ENCODE peak calls at places on chromosomes 4 and X, in nine cellular contexts. Q is DND-41; T is skeletal muscle cell; D is WERI-Rb-1; Z is transverse colon; F is LNCaP clone FGC; N is tibial nerve; W is CD8-positive, alpha-beta T cell; O is effector memory CD4-positive, alpha-beta T cell. P is an unnamed sample.

GRCh38 chrX:119880076-119880475 is 8.4 kb downstream of the NDUFA1 start:
- DNase-seq in Q (peak), T (no peak), D (no peak), Z (no peak), F (no peak), N (no peak), W (no peak), O (no peak), P (no peak)

GRCh38 chrX:24838624-24839023 is 144.9 kb downstream of the POLA1 start:
- DNase-seq in Q (peak), T (no peak), D (no peak), Z (no peak), F (no peak), N (no peak), W (no peak), O (no peak), P (no peak)

GRCh38 chr4:188879598-188879997 is 740.4 kb downstream of the TRIML1 start:
- DNase-seq in Q (no peak), T (no peak), D (no peak), Z (no peak), F (no peak), N (no peak), W (no peak), O (no peak), P (no peak)

GRCh38 chr4:123986268-123986798 is 589.7 kb downstream of the SPRY1 start:
- DNase-seq in Q (no peak), T (peak), D (no peak), Z (peak), F (no peak), N (peak), W (no peak), O (no peak), P (peak)

GRCh38 chr4:117156806-117157205 is 71.4 kb upstream of the TRAM1L1 start:
- DNase-seq in Q (no peak), T (no peak), D (no peak), Z (no peak), F (no peak), N (no peak), W (no peak), O (no peak), P (no peak)

GRCh38 chr4:4254666-4255065 is 6.6 kb upstream of the TMEM128 start:
- DNase-seq in Q (no peak), T (no peak), D (no peak), Z (no peak), F (no peak), N (no peak), W (no peak), O (no peak), P (no peak)

GRCh38 chrX:51395807-51396728 is 63.4 kb downstream of the NUDT10 start:
- DNase-seq in Q (no peak), T (no peak), D (no peak), Z (no peak), F (no peak), N (no peak), W (peak), O (peak), P (no peak)

GRCh38 chrX:134971926-134972325 is 18.9 kb upstream of the SMIM10 start:
- DNase-seq in Q (no peak), T (no peak), D (no peak), Z (no peak), F (no peak), N (no peak), W (no peak), O (no peak), P (no peak)

GRCh38 chrX:48781705-48782104 is 4.7 kb upstream of the GATA1 start:
- DNase-seq in Q (no peak), T (no peak), D (no peak), Z (no peak), F (no peak), N (no peak), W (no peak), O (no peak), P (no peak)

GRCh38 chr4:176357359-176358082 is 37.8 kb downstream of the SPCS3 start:
- DNase-seq in Q (no peak), T (peak), D (no peak), Z (no peak), F (no peak), N (no peak), W (no peak), O (no peak), P (no peak)

GRCh38 chr4:176360446-176360845 is 40.7 kb downstream of the SPCS3 start:
- DNase-seq in Q (no peak), T (no peak), D (no peak), Z (no peak), F (no peak), N (no peak), W (no peak), O (no peak), P (no peak)

GRCh38 chr4:176354884-176355283 is 35.1 kb downstream of the SPCS3 start:
- DNase-seq in Q (no peak), T (no peak), D (no peak), Z (no peak), F (no peak), N (no peak), W (no peak), O (no peak), P (no peak)

GRCh38 chr4:176359590-176359989 is 39.8 kb downstream of the SPCS3 start:
- DNase-seq in Q (no peak), T (peak), D (no peak), Z (no peak), F (no peak), N (no peak), W (no peak), O (no peak), P (no peak)

GRCh38 chr4:176358083-176358469 is 38.3 kb downstream of the SPCS3 start:
- DNase-seq in Q (no peak), T (no peak), D (no peak), Z (no peak), F (no peak), N (no peak), W (no peak), O (no peak), P (no peak)
- H3K4me3 ChIP-seq in Q (no peak), T (no peak), D (no peak), Z (no peak), F (no peak), N (no peak), W (no peak), O (no peak), P (no peak)

DNA sequence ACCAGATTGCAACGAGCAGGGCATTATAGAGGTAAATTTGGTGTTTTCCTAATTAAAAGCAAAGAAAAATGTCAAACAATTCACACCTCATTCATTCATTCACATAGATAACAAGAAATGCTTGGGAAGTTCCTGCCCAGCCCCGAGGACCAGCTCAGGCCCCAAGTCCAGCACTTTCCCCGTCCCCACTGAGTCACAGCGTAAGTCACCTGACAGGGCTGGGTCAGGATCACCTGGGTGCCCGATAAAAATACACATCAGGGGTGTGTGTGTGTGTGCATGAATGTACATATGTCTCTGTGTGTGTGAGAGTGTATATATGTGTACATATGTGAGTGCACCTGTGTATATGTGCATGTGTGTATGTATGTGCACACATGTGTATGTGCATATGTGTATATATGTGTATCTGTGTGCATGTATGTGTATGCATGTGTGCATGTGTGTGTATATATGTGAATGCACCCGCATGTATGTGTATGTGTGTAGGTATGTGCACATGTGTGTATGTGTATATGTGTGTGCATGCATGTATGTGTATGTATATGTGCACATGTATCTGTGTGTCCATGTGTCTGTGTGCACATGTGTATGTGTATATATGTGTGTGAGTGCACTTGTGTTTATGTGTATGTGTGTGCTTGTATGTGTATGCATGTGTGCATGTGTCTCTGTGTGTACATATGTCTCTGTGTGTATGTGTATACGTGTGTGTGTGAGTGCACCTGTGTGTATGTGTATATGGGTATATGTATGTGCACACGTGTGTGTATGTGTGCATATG is 18.6 kb upstream of the SH3TC1 start:
- DNase-seq in Q (no peak), T (no peak), D (no peak), Z (no peak), F (no peak), N (no peak), W (no peak), O (no peak), P (no peak)
- H3K4me3 ChIP-seq in Q (no peak), T (no peak), D (no peak), Z (no peak), F (no peak), N (no peak), W (no peak), O (no peak), P (no peak)

DNA sequence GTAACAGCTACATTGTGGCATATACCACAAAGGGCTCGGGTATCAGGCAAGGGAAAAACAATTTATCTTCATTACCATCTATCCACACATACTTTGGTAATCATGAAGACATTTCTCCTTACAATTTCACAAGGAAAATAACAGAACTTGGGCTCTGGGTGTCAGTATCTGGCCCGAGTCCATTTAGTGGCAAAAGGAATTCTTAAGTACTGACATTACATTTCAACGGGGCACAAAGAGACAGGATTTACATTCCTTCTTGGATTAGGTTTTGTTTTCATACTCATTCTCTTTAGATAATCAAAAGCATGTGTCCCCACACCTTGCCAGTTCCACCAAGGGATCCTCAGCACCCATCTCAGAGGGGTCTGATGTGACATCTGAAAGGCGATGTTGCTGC is 118.4 kb downstream of the PALLD start:
- DNase-seq in Q (no peak), T (peak), D (no peak), Z (no peak), F (no peak), N (no peak), W (no peak), O (no peak), P (no peak)
- H3K4me3 ChIP-seq in Q (no peak), T (no peak), D (no peak), Z (no peak), F (no peak), N (no peak), W (no peak), O (no peak), P (no peak)

DNA sequence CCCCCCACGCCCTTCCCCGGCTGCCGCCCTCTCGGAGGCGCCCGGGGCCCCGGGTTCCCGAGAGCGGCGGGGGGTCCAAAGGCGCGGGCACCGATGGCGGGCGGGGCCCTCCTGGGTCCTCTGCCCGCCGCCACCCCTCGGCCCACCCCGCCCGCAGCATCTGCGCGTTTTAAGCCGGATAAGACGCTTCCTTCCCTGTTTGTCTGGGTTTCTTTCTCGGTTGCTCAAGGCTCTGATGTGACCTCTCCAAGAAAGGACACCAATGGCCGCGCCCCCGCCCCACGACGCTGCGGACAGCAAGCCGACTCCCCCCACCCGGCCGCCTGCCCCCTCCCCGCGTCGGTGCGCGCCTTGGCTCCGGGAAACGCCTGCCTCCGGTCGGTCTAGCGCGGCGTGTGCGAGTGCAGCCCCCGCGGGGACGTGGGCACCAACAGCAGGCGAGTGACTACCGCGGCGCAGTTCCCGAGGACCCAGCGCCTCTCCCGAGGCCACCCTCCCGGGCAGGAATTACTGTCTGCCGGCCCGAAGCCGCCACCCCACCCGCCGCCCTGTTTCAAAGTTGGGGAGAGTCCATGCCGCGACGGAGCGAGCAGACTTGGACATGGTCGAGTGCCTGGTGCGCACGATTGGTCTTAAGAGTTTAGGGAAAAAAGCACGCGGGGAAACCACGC is 21.1 kb upstream of the HMX1 start:
- DNase-seq in Q (no peak), T (no peak), D (peak), Z (no peak), F (no peak), N (no peak), W (no peak), O (no peak), P (no peak)
- H3K4me3 ChIP-seq in Q (no peak), T (no peak), D (peak), Z (no peak), F (no peak), N (no peak), W (no peak), O (no peak), P (no peak)

DNA sequence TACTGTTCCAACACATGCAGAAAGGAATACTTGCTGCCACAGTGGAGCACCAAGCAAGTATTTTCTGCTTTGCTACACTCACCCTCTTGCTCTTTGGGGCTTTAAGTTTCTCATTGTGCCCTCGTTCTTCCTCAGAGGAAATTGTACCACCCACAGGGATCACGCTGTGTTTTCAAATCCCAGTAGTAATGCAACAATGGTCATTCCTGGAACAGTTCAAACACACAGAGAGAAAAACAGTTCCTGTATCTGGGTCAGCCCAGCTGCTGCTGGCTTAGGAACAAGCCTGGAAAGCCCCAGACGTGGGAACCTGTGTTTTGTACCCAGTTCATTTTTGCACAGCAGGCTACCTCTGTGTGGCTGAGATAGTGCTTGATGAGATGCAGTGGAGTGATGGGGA is 907.8 kb downstream of the STPG2 start:
- DNase-seq in Q (no peak), T (no peak), D (no peak), Z (no peak), F (no peak), N (no peak), W (no peak), O (no peak), P (no peak)
- H3K4me3 ChIP-seq in Q (no peak), T (no peak), D (no peak), Z (no peak), F (no peak), N (no peak), W (no peak), O (no peak), P (no peak)

GRCh38 chr4:153222162-153222789 is 18.0 kb downstream of the TRIM2 start:
- DNase-seq in Q (no peak), T (peak), D (peak), Z (peak), F (no peak), N (peak), W (peak), O (no peak), P (no peak)
- H3K4me3 ChIP-seq in Q (no peak), T (peak), D (peak), Z (peak), F (no peak), N (peak), W (peak), O (peak), P (peak)

GRCh38 chr4:7526491-7526890 is 91.8 kb upstream of the PSAPL1 start:
- DNase-seq in Q (no peak), T (no peak), D (peak), Z (no peak), F (no peak), N (no peak), W (no peak), O (no peak), P (no peak)
- H3K4me3 ChIP-seq in Q (no peak), T (no peak), D (no peak), Z (no peak), F (no peak), N (no peak), W (no peak), O (no peak), P (no peak)

GRCh38 chr4:89119166-89119565 is 7.8 kb downstream of the TIGD2 start:
- DNase-seq in Q (no peak), T (no peak), D (no peak), Z (no peak), F (no peak), N (no peak), W (no peak), O (no peak), P (no peak)

GRCh38 chr4:89119836-89120235 is 8.5 kb downstream of the TIGD2 start:
- DNase-seq in Q (no peak), T (no peak), D (no peak), Z (no peak), F (no peak), N (no peak), W (no peak), O (no peak), P (no peak)

GRCh38 chr4:89123418-89123817 is 12.1 kb downstream of the TIGD2 start:
- DNase-seq in Q (no peak), T (no peak), D (no peak), Z (no peak), F (no peak), N (no peak), W (no peak), O (no peak), P (peak)

GRCh38 chr4:89125901-89126435 is 14.6 kb downstream of the TIGD2 start:
- DNase-seq in Q (no peak), T (no peak), D (no peak), Z (no peak), F (no peak), N (no peak), W (no peak), O (no peak), P (no peak)

GRCh38 chr4:89121711-89122387 is 10.5 kb downstream of the TIGD2 start:
- DNase-seq in Q (no peak), T (no peak), D (no peak), Z (no peak), F (no peak), N (no peak), W (no peak), O (no peak), P (no peak)
- H3K4me3 ChIP-seq in Q (no peak), T (no peak), D (no peak), Z (no peak), F (no peak), N (no peak), W (no peak), O (no peak), P (no peak)

GRCh38 chrX:154373340-154374306 is 811 bp downstream of the FLNA start:
- DNase-seq in Q (peak), T (peak), D (peak), Z (peak), F (peak), N (peak), W (no peak), O (no peak), P (no peak)
- H3K4me3 ChIP-seq in Q (no peak), T (peak), D (peak), Z (peak), F (peak), N (peak), W (peak), O (peak), P (peak)